ENCODE peak calls at places on chromosomes 12 and 14, in seven cellular contexts. One of them, this sample, is unnamed.

GRCh38 chr14:50985124-50985815 is 41.0 kb upstream of the PYGL start:
- DNase-seq in T1000: no peak
- DNase-seq in memory B cell: no peak
- DNase-seq in dorsolateral prefrontal cortex: peak
- DNase-seq in Daoy: no peak
- DNase-seq in NCI-H524: no peak
- DNase-seq in activated CD4-positive, alpha-beta T cell treated with anti-CD3 and anti-CD28 coated beads, Interleukin-2, amount 10 ng/mL, durations not matched to agents 7 days and 5 days: no peak
- DNase-seq in this sample: no peak

GRCh38 chr12:63323942-63324341 is 172.9 kb upstream of the AVPR1A start:
- DNase-seq in T1000: no peak
- DNase-seq in memory B cell: no peak
- DNase-seq in dorsolateral prefrontal cortex: no peak
- DNase-seq in Daoy: no peak
- DNase-seq in NCI-H524: peak
- DNase-seq in activated CD4-positive, alpha-beta T cell treated with anti-CD3 and anti-CD28 coated beads, Interleukin-2, amount 10 ng/mL, durations not matched to agents 7 days and 5 days: no peak
- DNase-seq in this sample: no peak

GRCh38 chr12:19088576-19088975 is 41.0 kb upstream of the PLEKHA5 start:
- DNase-seq in T1000: no peak
- DNase-seq in memory B cell: no peak
- DNase-seq in dorsolateral prefrontal cortex: no peak
- DNase-seq in Daoy: no peak
- DNase-seq in NCI-H524: peak
- DNase-seq in activated CD4-positive, alpha-beta T cell treated with anti-CD3 and anti-CD28 coated beads, Interleukin-2, amount 10 ng/mL, durations not matched to agents 7 days and 5 days: no peak
- DNase-seq in this sample: no peak

GRCh38 chr14:66651536-66652220 is 143.7 kb downstream of the GPHN start:
- DNase-seq in T1000: no peak
- DNase-seq in memory B cell: no peak
- DNase-seq in dorsolateral prefrontal cortex: no peak
- DNase-seq in Daoy: no peak
- DNase-seq in NCI-H524: no peak
- DNase-seq in activated CD4-positive, alpha-beta T cell treated with anti-CD3 and anti-CD28 coated beads, Interleukin-2, amount 10 ng/mL, durations not matched to agents 7 days and 5 days: no peak
- DNase-seq in this sample: no peak

GRCh38 chr12:26153421-26154154 is 28.8 kb upstream of the BHLHE41 start:
- DNase-seq in T1000: peak
- DNase-seq in memory B cell: no peak
- DNase-seq in dorsolateral prefrontal cortex: no peak
- DNase-seq in Daoy: peak
- DNase-seq in NCI-H524: no peak
- DNase-seq in activated CD4-positive, alpha-beta T cell treated with anti-CD3 and anti-CD28 coated beads, Interleukin-2, amount 10 ng/mL, durations not matched to agents 7 days and 5 days: no peak
- DNase-seq in this sample: no peak

GRCh38 chr12:79056775-79057174 is 192.2 kb downstream of the SYT1 start:
- DNase-seq in T1000: no peak
- DNase-seq in memory B cell: no peak
- DNase-seq in dorsolateral prefrontal cortex: no peak
- DNase-seq in Daoy: no peak
- DNase-seq in NCI-H524: no peak
- DNase-seq in activated CD4-positive, alpha-beta T cell treated with anti-CD3 and anti-CD28 coated beads, Interleukin-2, amount 10 ng/mL, durations not matched to agents 7 days and 5 days: no peak
- DNase-seq in this sample: no peak

GRCh38 chr14:61510736-61511557 is 184.4 kb upstream of the HIF1A start:
- DNase-seq in T1000: no peak
- DNase-seq in memory B cell: no peak
- DNase-seq in dorsolateral prefrontal cortex: no peak
- DNase-seq in Daoy: no peak
- DNase-seq in NCI-H524: peak
- DNase-seq in activated CD4-positive, alpha-beta T cell treated with anti-CD3 and anti-CD28 coated beads, Interleukin-2, amount 10 ng/mL, durations not matched to agents 7 days and 5 days: no peak
- DNase-seq in this sample: no peak

GRCh38 chr12:34391771-34392581 is 369.7 kb downstream of the ALG10 start:
- DNase-seq in T1000: no peak
- DNase-seq in memory B cell: no peak
- DNase-seq in dorsolateral prefrontal cortex: no peak
- DNase-seq in Daoy: no peak
- DNase-seq in NCI-H524: no peak
- DNase-seq in activated CD4-positive, alpha-beta T cell treated with anti-CD3 and anti-CD28 coated beads, Interleukin-2, amount 10 ng/mL, durations not matched to agents 7 days and 5 days: no peak
- DNase-seq in this sample: no peak

GRCh38 chr14:32495435-32495734 is 166.3 kb downstream of the AKAP6 start:
- DNase-seq in T1000: no peak
- DNase-seq in memory B cell: no peak
- DNase-seq in dorsolateral prefrontal cortex: no peak
- DNase-seq in Daoy: no peak
- DNase-seq in NCI-H524: no peak
- DNase-seq in activated CD4-positive, alpha-beta T cell treated with anti-CD3 and anti-CD28 coated beads, Interleukin-2, amount 10 ng/mL, durations not matched to agents 7 days and 5 days: no peak
- DNase-seq in this sample: no peak

GRCh38 chr14:70005281-70005805 is 126.1 kb downstream of the SMOC1 start:
- DNase-seq in T1000: no peak
- DNase-seq in memory B cell: no peak
- DNase-seq in dorsolateral prefrontal cortex: no peak
- DNase-seq in Daoy: no peak
- DNase-seq in NCI-H524: peak
- DNase-seq in activated CD4-positive, alpha-beta T cell treated with anti-CD3 and anti-CD28 coated beads, Interleukin-2, amount 10 ng/mL, durations not matched to agents 7 days and 5 days: no peak
- DNase-seq in this sample: no peak

GRCh38 chr14:35189422-35189821 is 67.1 kb downstream of the PRORP start:
- DNase-seq in T1000: no peak
- DNase-seq in memory B cell: no peak
- DNase-seq in dorsolateral prefrontal cortex: no peak
- DNase-seq in Daoy: no peak
- DNase-seq in NCI-H524: no peak
- DNase-seq in activated CD4-positive, alpha-beta T cell treated with anti-CD3 and anti-CD28 coated beads, Interleukin-2, amount 10 ng/mL, durations not matched to agents 7 days and 5 days: no peak
- DNase-seq in this sample: no peak

GRCh38 chr14:79659995-79660975 is 551.0 kb downstream of the DIO2 start:
- DNase-seq in T1000: no peak
- DNase-seq in memory B cell: no peak
- DNase-seq in dorsolateral prefrontal cortex: no peak
- DNase-seq in Daoy: no peak
- DNase-seq in NCI-H524: peak
- DNase-seq in activated CD4-positive, alpha-beta T cell treated with anti-CD3 and anti-CD28 coated beads, Interleukin-2, amount 10 ng/mL, durations not matched to agents 7 days and 5 days: no peak
- DNase-seq in this sample: no peak

GRCh38 chr14:66717571-66718140 is 209.7 kb downstream of the GPHN start:
- DNase-seq in T1000: no peak
- DNase-seq in memory B cell: no peak
- DNase-seq in dorsolateral prefrontal cortex: no peak
- DNase-seq in Daoy: no peak
- DNase-seq in NCI-H524: no peak
- DNase-seq in activated CD4-positive, alpha-beta T cell treated with anti-CD3 and anti-CD28 coated beads, Interleukin-2, amount 10 ng/mL, durations not matched to agents 7 days and 5 days: no peak
- DNase-seq in this sample: no peak

GRCh38 chr14:102616318-102616717 is 23.9 kb downstream of the RCOR1 start:
- DNase-seq in T1000: no peak
- DNase-seq in memory B cell: no peak
- DNase-seq in dorsolateral prefrontal cortex: no peak
- DNase-seq in Daoy: no peak
- DNase-seq in NCI-H524: no peak
- DNase-seq in activated CD4-positive, alpha-beta T cell treated with anti-CD3 and anti-CD28 coated beads, Interleukin-2, amount 10 ng/mL, durations not matched to agents 7 days and 5 days: no peak
- DNase-seq in this sample: no peak

GRCh38 chr12:113973109-113973904 is 7.2 kb upstream of the RBM19 start:
- DNase-seq in T1000: no peak
- DNase-seq in memory B cell: no peak
- DNase-seq in dorsolateral prefrontal cortex: no peak
- DNase-seq in Daoy: no peak
- DNase-seq in NCI-H524: no peak
- DNase-seq in activated CD4-positive, alpha-beta T cell treated with anti-CD3 and anti-CD28 coated beads, Interleukin-2, amount 10 ng/mL, durations not matched to agents 7 days and 5 days: no peak
- DNase-seq in this sample: no peak

GRCh38 chr14:32252030-32252670 is 49.1 kb upstream of the RNU6-8 start:
- DNase-seq in T1000: peak
- DNase-seq in memory B cell: peak
- DNase-seq in dorsolateral prefrontal cortex: peak
- DNase-seq in Daoy: peak
- DNase-seq in NCI-H524: peak
- DNase-seq in activated CD4-positive, alpha-beta T cell treated with anti-CD3 and anti-CD28 coated beads, Interleukin-2, amount 10 ng/mL, durations not matched to agents 7 days and 5 days: peak
- DNase-seq in this sample: peak

GRCh38 chr14:78631551-78631950 is 461.4 kb downstream of the NRXN3 start:
- DNase-seq in T1000: no peak
- DNase-seq in memory B cell: no peak
- DNase-seq in dorsolateral prefrontal cortex: no peak
- DNase-seq in Daoy: no peak
- DNase-seq in NCI-H524: no peak
- DNase-seq in activated CD4-positive, alpha-beta T cell treated with anti-CD3 and anti-CD28 coated beads, Interleukin-2, amount 10 ng/mL, durations not matched to agents 7 days and 5 days: no peak
- DNase-seq in this sample: no peak

GRCh38 chr12:132108211-132108832 is 35.8 kb downstream of the DDX51 start:
- DNase-seq in T1000: no peak
- DNase-seq in memory B cell: no peak
- DNase-seq in dorsolateral prefrontal cortex: no peak
- DNase-seq in Daoy: no peak
- DNase-seq in NCI-H524: no peak
- DNase-seq in activated CD4-positive, alpha-beta T cell treated with anti-CD3 and anti-CD28 coated beads, Interleukin-2, amount 10 ng/mL, durations not matched to agents 7 days and 5 days: no peak
- DNase-seq in this sample: no peak

GRCh38 chr12:15662983-15663659 is 126.1 kb downstream of the EPS8 start:
- DNase-seq in T1000: peak
- DNase-seq in memory B cell: no peak
- DNase-seq in dorsolateral prefrontal cortex: no peak
- DNase-seq in Daoy: peak
- DNase-seq in NCI-H524: no peak
- DNase-seq in activated CD4-positive, alpha-beta T cell treated with anti-CD3 and anti-CD28 coated beads, Interleukin-2, amount 10 ng/mL, durations not matched to agents 7 days and 5 days: no peak
- DNase-seq in this sample: no peak

GRCh38 chr14:74408870-74409269 is 17.1 kb downstream of the SYNDIG1L start:
- DNase-seq in T1000: no peak
- DNase-seq in memory B cell: no peak
- DNase-seq in dorsolateral prefrontal cortex: no peak
- DNase-seq in Daoy: no peak
- DNase-seq in NCI-H524: no peak
- DNase-seq in activated CD4-positive, alpha-beta T cell treated with anti-CD3 and anti-CD28 coated beads, Interleukin-2, amount 10 ng/mL, durations not matched to agents 7 days and 5 days: no peak
- DNase-seq in this sample: no peak

GRCh38 chr14:99793213-99794155 is at the start of gene EML1:
- DNase-seq in T1000: peak
- DNase-seq in memory B cell: peak
- DNase-seq in dorsolateral prefrontal cortex: peak
- DNase-seq in Daoy: peak
- DNase-seq in NCI-H524: peak
- DNase-seq in activated CD4-positive, alpha-beta T cell treated with anti-CD3 and anti-CD28 coated beads, Interleukin-2, amount 10 ng/mL, durations not matched to agents 7 days and 5 days: peak
- DNase-seq in this sample: no peak

GRCh38 chr12:24668563-24668962 is 280.3 kb downstream of the BCAT1 start:
- DNase-seq in T1000: no peak
- DNase-seq in memory B cell: no peak
- DNase-seq in dorsolateral prefrontal cortex: no peak
- DNase-seq in Daoy: peak
- DNase-seq in NCI-H524: no peak
- DNase-seq in activated CD4-positive, alpha-beta T cell treated with anti-CD3 and anti-CD28 coated beads, Interleukin-2, amount 10 ng/mL, durations not matched to agents 7 days and 5 days: no peak
- DNase-seq in this sample: no peak

GRCh38 chr14:99354166-99354875 is 82.3 kb upstream of the BCL11B start:
- DNase-seq in T1000: no peak
- DNase-seq in memory B cell: no peak
- DNase-seq in dorsolateral prefrontal cortex: no peak
- DNase-seq in Daoy: no peak
- DNase-seq in NCI-H524: no peak
- DNase-seq in activated CD4-positive, alpha-beta T cell treated with anti-CD3 and anti-CD28 coated beads, Interleukin-2, amount 10 ng/mL, durations not matched to agents 7 days and 5 days: no peak
- DNase-seq in this sample: no peak

GRCh38 chr14:57983235-57983634 is 117.3 kb upstream of the SLC35F4 start:
- DNase-seq in T1000: no peak
- DNase-seq in memory B cell: no peak
- DNase-seq in dorsolateral prefrontal cortex: no peak
- DNase-seq in Daoy: no peak
- DNase-seq in NCI-H524: peak
- DNase-seq in activated CD4-positive, alpha-beta T cell treated with anti-CD3 and anti-CD28 coated beads, Interleukin-2, amount 10 ng/mL, durations not matched to agents 7 days and 5 days: no peak
- DNase-seq in this sample: no peak

GRCh38 chr14:54003064-54003463 is 46.4 kb upstream of the BMP4 start:
- DNase-seq in T1000: no peak
- DNase-seq in memory B cell: no peak
- DNase-seq in dorsolateral prefrontal cortex: no peak
- DNase-seq in Daoy: no peak
- DNase-seq in NCI-H524: peak
- DNase-seq in activated CD4-positive, alpha-beta T cell treated with anti-CD3 and anti-CD28 coated beads, Interleukin-2, amount 10 ng/mL, durations not matched to agents 7 days and 5 days: no peak
- DNase-seq in this sample: no peak

GRCh38 chr14:25953532-25954144 is 644.2 kb downstream of the NOVA1 start:
- DNase-seq in T1000: peak
- DNase-seq in memory B cell: no peak
- DNase-seq in dorsolateral prefrontal cortex: peak
- DNase-seq in Daoy: no peak
- DNase-seq in NCI-H524: no peak
- DNase-seq in activated CD4-positive, alpha-beta T cell treated with anti-CD3 and anti-CD28 coated beads, Interleukin-2, amount 10 ng/mL, durations not matched to agents 7 days and 5 days: no peak
- DNase-seq in this sample: no peak

GRCh38 chr14:104732355-104732804 is 8.4 kb downstream of the ADSS1 start:
- DNase-seq in T1000: no peak
- DNase-seq in memory B cell: no peak
- DNase-seq in dorsolateral prefrontal cortex: no peak
- DNase-seq in Daoy: peak
- DNase-seq in NCI-H524: no peak
- DNase-seq in activated CD4-positive, alpha-beta T cell treated with anti-CD3 and anti-CD28 coated beads, Interleukin-2, amount 10 ng/mL, durations not matched to agents 7 days and 5 days: no peak
- DNase-seq in this sample: peak

GRCh38 chr14:60655114-60655897 is 6.0 kb upstream of the SIX1 start:
- DNase-seq in T1000: no peak
- DNase-seq in memory B cell: no peak
- DNase-seq in dorsolateral prefrontal cortex: no peak
- DNase-seq in Daoy: no peak
- DNase-seq in NCI-H524: peak
- DNase-seq in activated CD4-positive, alpha-beta T cell treated with anti-CD3 and anti-CD28 coated beads, Interleukin-2, amount 10 ng/mL, durations not matched to agents 7 days and 5 days: no peak
- DNase-seq in this sample: no peak

GRCh38 chr12:2960432-2960956 is 1.3 kb downstream of the TEAD4 start:
- DNase-seq in T1000: no peak
- DNase-seq in memory B cell: no peak
- DNase-seq in dorsolateral prefrontal cortex: no peak
- DNase-seq in Daoy: peak
- DNase-seq in NCI-H524: no peak
- DNase-seq in activated CD4-positive, alpha-beta T cell treated with anti-CD3 and anti-CD28 coated beads, Interleukin-2, amount 10 ng/mL, durations not matched to agents 7 days and 5 days: peak
- DNase-seq in this sample: no peak

This sample was measured in C1 segment of cervical spinal cord.